ENCODE peak calls at places on chromosomes 2 and 18, in ten cellular contexts. One of them, this sample, is unnamed.
A peak's percentile ranks its signal among the peaks of the same experiment; 100 is the strongest.

GRCh38 chr2:66113116-66113515 is 321.8 kb upstream of the MEIS1 start:
- DNase-seq in choroid plexus epithelial cell: no peak
- DNase-seq in neural progenitor cell: no peak
- DNase-seq in IMR-90: no peak
- DNase-seq in kidney epithelial cell: no peak
- DNase-seq in lung: no peak
- DNase-seq in adrenal gland: no peak
- DNase-seq in kidney: no peak
- DNase-seq in lower lobe of right lung: no peak
- DNase-seq in ovary: no peak
- DNase-seq in this sample: no peak

GRCh38 chr2:71101656-71102055 is 28.4 kb downstream of the MCEE start:
- DNase-seq in kidney epithelial cell: peak; percentile 9
- DNase-seq in kidney: no peak
- DNase-seq in neural progenitor cell: no peak
- DNase-seq in IMR-90: peak; percentile 94
- DNase-seq in adrenal gland: no peak
- DNase-seq in choroid plexus epithelial cell: peak; percentile 83
- DNase-seq in lung: no peak
- DNase-seq in ovary: no peak
- DNase-seq in lower lobe of right lung: no peak
- DNase-seq in this sample: no peak

GRCh38 chr2:101121174-101121573 is 30.0 kb downstream of the TBC1D8 start:
- DNase-seq in neural progenitor cell: no peak
- DNase-seq in lower lobe of right lung: no peak
- DNase-seq in kidney: no peak
- DNase-seq in lung: no peak
- DNase-seq in adrenal gland: no peak
- DNase-seq in choroid plexus epithelial cell: no peak
- DNase-seq in kidney epithelial cell: no peak
- DNase-seq in IMR-90: no peak
- DNase-seq in ovary: no peak
- DNase-seq in this sample: no peak

GRCh38 chr2:156999657-157000056 is 257.8 kb upstream of the GALNT5 start:
- DNase-seq in IMR-90: no peak
- DNase-seq in lung: no peak
- DNase-seq in kidney epithelial cell: no peak
- DNase-seq in ovary: no peak
- DNase-seq in lower lobe of right lung: no peak
- DNase-seq in choroid plexus epithelial cell: peak; percentile 2
- DNase-seq in adrenal gland: no peak
- DNase-seq in kidney: no peak
- DNase-seq in neural progenitor cell: no peak
- DNase-seq in this sample: no peak

GRCh38 chr2:27683390-27684071 is 19.8 kb downstream of the SLC4A1AP start:
- DNase-seq in lower lobe of right lung: peak; percentile 68
- DNase-seq in kidney: no peak
- DNase-seq in kidney epithelial cell: peak; percentile 61
- DNase-seq in choroid plexus epithelial cell: peak; percentile 95
- DNase-seq in lung: peak; percentile 87
- DNase-seq in neural progenitor cell: peak; percentile 95
- DNase-seq in IMR-90: peak; percentile 90
- DNase-seq in ovary: peak; percentile 68
- DNase-seq in adrenal gland: peak; percentile 94
- DNase-seq in this sample: peak; percentile 96

GRCh38 chr18:31203794-31204148 is 41.1 kb upstream of the DSC1 start:
- DNase-seq in IMR-90: no peak
- DNase-seq in choroid plexus epithelial cell: no peak
- DNase-seq in neural progenitor cell: no peak
- DNase-seq in lower lobe of right lung: no peak
- DNase-seq in kidney epithelial cell: no peak
- DNase-seq in ovary: no peak
- DNase-seq in kidney: no peak
- DNase-seq in adrenal gland: no peak
- DNase-seq in lung: no peak
- DNase-seq in this sample: no peak

GRCh38 chr2:173571021-173571821 is 216.5 kb downstream of the CDCA7 start:
- DNase-seq in kidney: no peak
- DNase-seq in adrenal gland: no peak
- DNase-seq in lung: no peak
- DNase-seq in ovary: no peak
- DNase-seq in kidney epithelial cell: no peak
- DNase-seq in IMR-90: peak; percentile 39
- DNase-seq in neural progenitor cell: peak; percentile 68
- DNase-seq in lower lobe of right lung: no peak
- DNase-seq in choroid plexus epithelial cell: peak; percentile 57
- DNase-seq in this sample: peak; percentile 61

GRCh38 chr2:239263937-239264837 is 136.6 kb downstream of the HDAC4 start:
- DNase-seq in IMR-90: peak; percentile 63
- DNase-seq in neural progenitor cell: no peak
- DNase-seq in lung: no peak
- DNase-seq in adrenal gland: peak; percentile 77
- DNase-seq in choroid plexus epithelial cell: peak; percentile 84
- DNase-seq in ovary: peak; percentile 43
- DNase-seq in kidney epithelial cell: no peak
- DNase-seq in lower lobe of right lung: no peak
- DNase-seq in kidney: peak; percentile 73
- DNase-seq in this sample: peak; percentile 73

GRCh38 chr2:201403904-201404303 is 46.8 kb upstream of the FLACC1 start:
- DNase-seq in neural progenitor cell: peak; percentile 20
- DNase-seq in lower lobe of right lung: no peak
- DNase-seq in adrenal gland: no peak
- DNase-seq in kidney epithelial cell: peak; percentile 71
- DNase-seq in IMR-90: peak; percentile 52
- DNase-seq in choroid plexus epithelial cell: peak; percentile 68
- DNase-seq in lung: no peak
- DNase-seq in kidney: no peak
- DNase-seq in ovary: no peak
- DNase-seq in this sample: peak; percentile 73

GRCh38 chr18:61635901-61636528 is 256.8 kb downstream of the RNF152 start:
- DNase-seq in kidney: peak; percentile 89
- DNase-seq in IMR-90: peak; percentile 63
- DNase-seq in adrenal gland: peak; percentile 78
- DNase-seq in choroid plexus epithelial cell: peak; percentile 80
- DNase-seq in lower lobe of right lung: peak; percentile 49
- DNase-seq in kidney epithelial cell: no peak
- DNase-seq in neural progenitor cell: peak; percentile 85
- DNase-seq in ovary: peak; percentile 53
- DNase-seq in lung: peak; percentile 50
- DNase-seq in this sample: peak; percentile 60

GRCh38 chr2:45595724-45596435 is 15.2 kb downstream of the SRBD1 start:
- DNase-seq in lower lobe of right lung: peak; percentile 45
- DNase-seq in kidney epithelial cell: no peak
- DNase-seq in adrenal gland: peak; percentile 74
- DNase-seq in IMR-90: peak; percentile 65
- DNase-seq in kidney: no peak
- DNase-seq in choroid plexus epithelial cell: no peak
- DNase-seq in ovary: no peak
- DNase-seq in lung: peak; percentile 37
- DNase-seq in neural progenitor cell: no peak
- DNase-seq in this sample: no peak

GRCh38 chr2:7950035-7950612 is 731.7 kb upstream of the ID2 start:
- DNase-seq in lung: no peak
- DNase-seq in adrenal gland: no peak
- DNase-seq in lower lobe of right lung: no peak
- DNase-seq in IMR-90: no peak
- DNase-seq in choroid plexus epithelial cell: peak; percentile 4
- DNase-seq in kidney: no peak
- DNase-seq in kidney epithelial cell: no peak
- DNase-seq in ovary: no peak
- DNase-seq in neural progenitor cell: no peak
- DNase-seq in this sample: no peak

DNA sequence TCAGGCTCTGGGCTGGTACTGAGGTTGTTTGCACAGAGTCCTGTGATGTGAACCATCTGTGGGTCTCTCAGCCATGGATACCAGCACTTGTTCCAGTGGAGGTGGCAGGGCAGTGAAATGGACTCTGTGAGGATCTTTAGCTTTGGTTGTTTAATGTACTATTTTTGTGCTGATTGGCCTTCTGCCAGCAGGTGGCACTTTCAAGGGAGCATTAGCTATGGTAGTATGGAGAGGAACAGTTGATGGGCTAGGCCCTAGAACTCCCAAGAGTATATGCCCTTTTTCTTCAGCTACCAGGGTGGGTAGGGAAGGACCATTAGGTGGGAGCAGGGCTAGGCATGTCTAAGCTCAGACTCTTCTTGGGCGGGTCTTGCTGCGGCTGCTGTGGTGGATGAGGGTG is 257.0 kb upstream of the GYPC start:
- DNase-seq in lung: no peak
- DNase-seq in ovary: no peak
- DNase-seq in choroid plexus epithelial cell: no peak
- DNase-seq in neural progenitor cell: no peak
- DNase-seq in kidney epithelial cell: no peak
- DNase-seq in adrenal gland: no peak
- DNase-seq in lower lobe of right lung: no peak
- DNase-seq in IMR-90: no peak
- DNase-seq in kidney: no peak
- DNase-seq in this sample: peak; percentile 3
- TF ChIP-seq CTCF in lung: no peak
- TF ChIP-seq CTCF in ovary: no peak
- TF ChIP-seq CTCF in choroid plexus epithelial cell: no peak
- TF ChIP-seq CTCF in neural progenitor cell: peak; percentile 36
- TF ChIP-seq CTCF in kidney epithelial cell: no peak
- TF ChIP-seq CTCF in adrenal gland: no peak
- TF ChIP-seq CTCF in lower lobe of right lung: no peak
- TF ChIP-seq CTCF in IMR-90: no peak
- TF ChIP-seq CTCF in kidney: no peak
- TF ChIP-seq CTCF in this sample: no peak

DNA sequence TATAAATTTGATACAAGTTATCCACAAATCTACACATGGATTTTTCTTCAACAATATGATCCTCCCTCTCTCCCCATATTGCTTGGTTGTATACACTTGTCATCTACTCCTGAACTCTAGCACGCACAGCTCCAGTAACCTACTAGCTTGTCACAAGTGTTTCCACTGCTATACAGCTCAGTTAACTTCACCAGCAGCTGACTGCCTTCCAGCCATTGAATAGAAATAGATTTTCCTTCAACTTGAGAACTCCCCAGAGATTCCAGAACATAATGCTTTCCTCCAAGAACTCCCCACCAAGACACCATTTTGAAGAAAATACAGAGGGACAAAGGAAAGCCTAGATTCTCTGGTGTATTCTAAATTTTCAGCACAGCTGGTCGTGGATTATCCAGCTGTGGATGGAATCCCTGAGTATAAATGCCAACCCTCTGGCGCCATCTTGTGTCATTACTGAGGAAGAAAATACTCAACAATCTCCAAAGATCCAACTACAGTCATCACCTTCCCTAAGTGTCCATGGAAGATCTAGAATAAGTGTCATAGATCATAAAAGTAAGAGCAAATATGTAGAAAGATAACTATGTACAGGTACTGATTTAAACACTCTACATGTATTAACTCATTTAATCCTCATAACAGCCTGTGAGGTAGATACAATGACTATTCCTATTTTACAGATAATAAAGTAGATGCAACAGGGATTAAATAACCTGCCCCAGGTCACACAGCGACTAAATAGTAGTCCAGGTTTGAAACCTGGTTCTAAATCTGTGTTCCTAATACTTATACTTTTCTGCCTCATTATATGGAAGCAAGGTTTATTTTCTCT is 156.7 kb downstream of the ARHGAP28 start:
- DNase-seq in kidney: no peak
- DNase-seq in choroid plexus epithelial cell: peak; percentile 80
- DNase-seq in neural progenitor cell: peak; percentile 83
- DNase-seq in lung: peak; percentile 43
- DNase-seq in ovary: no peak
- DNase-seq in adrenal gland: peak; percentile 79
- DNase-seq in kidney epithelial cell: no peak
- DNase-seq in IMR-90: peak; percentile 59
- DNase-seq in lower lobe of right lung: no peak
- DNase-seq in this sample: peak; percentile 55
- TF ChIP-seq CTCF in kidney: peak; percentile 77
- TF ChIP-seq CTCF in choroid plexus epithelial cell: peak; percentile 77
- TF ChIP-seq CTCF in neural progenitor cell: peak; percentile 88
- TF ChIP-seq CTCF in lung: peak; percentile 58
- TF ChIP-seq CTCF in ovary: peak; percentile 73
- TF ChIP-seq CTCF in adrenal gland: peak; percentile 74
- TF ChIP-seq CTCF in kidney epithelial cell: peak; percentile 66
- TF ChIP-seq CTCF in IMR-90: peak; percentile 88
- TF ChIP-seq CTCF in lower lobe of right lung: peak; percentile 60
- TF ChIP-seq CTCF in this sample: peak; percentile 71

GRCh38 chr2:216339456-216340279 is 32.6 kb downstream of the MARCHF4 start:
- DNase-seq in lower lobe of right lung: no peak
- DNase-seq in adrenal gland: no peak
- DNase-seq in ovary: peak; percentile 55
- DNase-seq in choroid plexus epithelial cell: peak; percentile 63
- DNase-seq in kidney epithelial cell: no peak
- DNase-seq in neural progenitor cell: peak; percentile 91
- DNase-seq in lung: no peak
- DNase-seq in kidney: no peak
- DNase-seq in IMR-90: peak; percentile 81
- DNase-seq in this sample: peak; percentile 93
- TF ChIP-seq CTCF in lower lobe of right lung: no peak
- TF ChIP-seq CTCF in adrenal gland: no peak
- TF ChIP-seq CTCF in ovary: no peak
- TF ChIP-seq CTCF in choroid plexus epithelial cell: peak; percentile 39
- TF ChIP-seq CTCF in kidney epithelial cell: no peak
- TF ChIP-seq CTCF in neural progenitor cell: no peak
- TF ChIP-seq CTCF in lung: no peak
- TF ChIP-seq CTCF in kidney: no peak
- TF ChIP-seq CTCF in IMR-90: peak; percentile 18
- TF ChIP-seq CTCF in this sample: no peak

GRCh38 chr2:232120911-232121310 is 159.4 kb downstream of the DIS3L2 start:
- DNase-seq in kidney: no peak
- DNase-seq in neural progenitor cell: no peak
- DNase-seq in IMR-90: no peak
- DNase-seq in choroid plexus epithelial cell: no peak
- DNase-seq in lung: no peak
- DNase-seq in ovary: no peak
- DNase-seq in lower lobe of right lung: no peak
- DNase-seq in kidney epithelial cell: no peak
- DNase-seq in adrenal gland: no peak
- DNase-seq in this sample: no peak

GRCh38 chr2:232116839-232117238 is 155.3 kb downstream of the DIS3L2 start:
- DNase-seq in neural progenitor cell: no peak
- DNase-seq in lower lobe of right lung: no peak
- DNase-seq in adrenal gland: no peak
- DNase-seq in IMR-90: no peak
- DNase-seq in choroid plexus epithelial cell: no peak
- DNase-seq in ovary: no peak
- DNase-seq in kidney: no peak
- DNase-seq in kidney epithelial cell: no peak
- DNase-seq in lung: no peak
- DNase-seq in this sample: no peak

GRCh38 chr2:232111551-232111950 is 150.0 kb downstream of the DIS3L2 start:
- DNase-seq in lung: no peak
- DNase-seq in kidney: no peak
- DNase-seq in adrenal gland: no peak
- DNase-seq in kidney epithelial cell: no peak
- DNase-seq in lower lobe of right lung: no peak
- DNase-seq in IMR-90: no peak
- DNase-seq in neural progenitor cell: no peak
- DNase-seq in ovary: no peak
- DNase-seq in choroid plexus epithelial cell: no peak
- DNase-seq in this sample: no peak

GRCh38 chr2:232113821-232114220 is 152.3 kb downstream of the DIS3L2 start:
- DNase-seq in lung: no peak
- DNase-seq in kidney epithelial cell: no peak
- DNase-seq in IMR-90: peak; percentile 24
- DNase-seq in choroid plexus epithelial cell: no peak
- DNase-seq in ovary: no peak
- DNase-seq in lower lobe of right lung: no peak
- DNase-seq in adrenal gland: no peak
- DNase-seq in kidney: no peak
- DNase-seq in neural progenitor cell: no peak
- DNase-seq in this sample: no peak

GRCh38 chr2:232117413-232117812 is 155.9 kb downstream of the DIS3L2 start:
- DNase-seq in neural progenitor cell: peak; percentile 41
- DNase-seq in choroid plexus epithelial cell: no peak
- DNase-seq in kidney: no peak
- DNase-seq in lung: no peak
- DNase-seq in adrenal gland: no peak
- DNase-seq in IMR-90: no peak
- DNase-seq in ovary: no peak
- DNase-seq in kidney epithelial cell: no peak
- DNase-seq in lower lobe of right lung: no peak
- DNase-seq in this sample: no peak
- TF ChIP-seq CTCF in neural progenitor cell: peak; percentile 39
- TF ChIP-seq CTCF in choroid plexus epithelial cell: no peak
- TF ChIP-seq CTCF in kidney: no peak
- TF ChIP-seq CTCF in lung: no peak
- TF ChIP-seq CTCF in adrenal gland: no peak
- TF ChIP-seq CTCF in IMR-90: no peak
- TF ChIP-seq CTCF in ovary: no peak
- TF ChIP-seq CTCF in kidney epithelial cell: no peak
- TF ChIP-seq CTCF in lower lobe of right lung: no peak
- TF ChIP-seq CTCF in this sample: no peak

This sample was measured in A673.